ENCODE peak calls at places on chromosomes 1 and 21, in seven cellular contexts. S is fibroblast of mammary gland; T is EH; Y is stimulated activated CD8-positive, alpha-beta memory T cell treated with anti-CD3 and anti-CD28 coated beads, Interleukin-15, amount 100 ng/mL, for 1 hour; Z is NCI-H1092; A is T-helper 17 cell; U is OCI-M1. P is an unnamed sample.

GRCh38 chr1:113929750-113930498 is 800 bp downstream of the HIPK1 start:
- DNase-seq in U (peak; percentile 74), S (no peak), Y (peak; percentile 27), T (peak; percentile 47), Z (no peak), A (peak; percentile 72), P (no peak)

GRCh38 chr1:47664356-47664755 is 226.5 kb downstream of the FOXD2 start:
- DNase-seq in T (no peak), U (no peak), S (no peak), Z (no peak), A (no peak), Y (no peak), P (no peak)

GRCh38 chr1:18691648-18692047 is 61.0 kb downstream of the PAX7 start:
- DNase-seq in Y (no peak), S (no peak), Z (no peak), U (no peak), T (no peak), A (no peak), P (no peak)

GRCh38 chr1:20429296-20429695 is 56.7 kb downstream of the CAMK2N1 start:
- DNase-seq in Y (no peak), Z (no peak), T (peak; percentile 52), A (no peak), U (no peak), S (peak; percentile 43), P (no peak)

GRCh38 chr1:155071701-155072100 is 6.9 kb upstream of the EFNA3 start:
- DNase-seq in Y (no peak), A (no peak), Z (peak; percentile 23), T (no peak), S (no peak), U (no peak), P (peak; percentile 61)

GRCh38 chr21:33308586-33309490 is 15.9 kb upstream of the IFNAR1 start:
- DNase-seq in Z (peak; percentile 51), S (peak; percentile 65), T (peak; percentile 54), Y (no peak), A (no peak), U (peak; percentile 70), P (no peak)

GRCh38 chr21:42039470-42039901 is 29.3 kb upstream of the ZBTB21 start:
- DNase-seq in Z (no peak), A (no peak), T (peak; percentile 62), U (no peak), Y (no peak), S (peak; percentile 90), P (no peak)

GRCh38 chr1:119783354-119784126 is 14.8 kb upstream of the HMGCS2 start:
- DNase-seq in T (peak; percentile 7), U (peak; percentile 95), A (no peak), Z (no peak), S (peak; percentile 60), Y (no peak), P (no peak)

GRCh38 chr1:10286244-10286643 is 75.9 kb downstream of the KIF1B start:
- DNase-seq in U (no peak), T (peak; percentile 39), Y (no peak), Z (no peak), A (no peak), S (no peak), P (no peak)

GRCh38 chr1:89692601-89693503 is 59.9 kb downstream of the LRRC8C start:
- DNase-seq in U (peak; percentile 90), S (no peak), T (peak; percentile 18), A (no peak), Y (no peak), Z (no peak), P (no peak)

GRCh38 chr1:4425892-4426291 is 228.5 kb upstream of the AJAP1 start:
- DNase-seq in Z (no peak), S (no peak), A (no peak), T (no peak), Y (no peak), U (no peak), P (peak; percentile 32)

GRCh38 chr21:29696947-29697346 is 242.8 kb downstream of the GRIK1 start:
- DNase-seq in Z (no peak), T (peak; percentile 1), S (no peak), Y (no peak), U (no peak), A (no peak), P (no peak)

GRCh38 chr21:45533731-45534571 is 8.3 kb downstream of the SLC19A1 start:
- DNase-seq in Y (no peak), Z (no peak), S (no peak), U (no peak), A (no peak), T (no peak), P (no peak)

GRCh38 chr1:155507960-155508359 is 54.6 kb downstream of the ASH1L start:
- DNase-seq in A (no peak), T (no peak), S (no peak), Z (no peak), U (peak; percentile 18), Y (no peak), P (no peak)

GRCh38 chr1:171606402-171606941 is 15.6 kb upstream of the MYOCOS start:
- DNase-seq in Y (no peak), A (no peak), T (no peak), U (no peak), Z (no peak), S (no peak), P (no peak)

GRCh38 chr1:16621300-16621658 is 7.9 kb upstream of the NBPF1 start:
- DNase-seq in S (no peak), A (no peak), T (no peak), Y (no peak), Z (no peak), U (no peak), P (no peak)

GRCh38 chr1:204549313-204549712 is 33.1 kb downstream of the MDM4 start:
- DNase-seq in A (no peak), T (no peak), S (no peak), U (no peak), Z (no peak), Y (no peak), P (no peak)

GRCh38 chr1:240004086-240004749 is 87.5 kb upstream of the FMN2 start:
- DNase-seq in Z (no peak), A (no peak), T (peak; percentile 48), Y (no peak), U (peak; percentile 62), S (peak; percentile 39), P (peak; percentile 58)

GRCh38 chr1:37186246-37186756 is 152.0 kb upstream of the GRIK3 start:
- DNase-seq in S (no peak), Z (no peak), Y (no peak), T (no peak), A (no peak), U (no peak), P (no peak)

GRCh38 chr1:192476802-192477298 is 98.7 kb upstream of the RGS1 start:
- DNase-seq in T (peak; percentile 24), U (peak; percentile 74), Y (no peak), S (peak; percentile 93), A (no peak), Z (no peak), P (no peak)

GRCh38 chr1:35437200-35437599 is 120.0 kb downstream of the KIAA0319L start:
- DNase-seq in S (no peak), Z (no peak), A (no peak), T (no peak), U (no peak), Y (no peak), P (no peak)

GRCh38 chr1:210024996-210025395 is 87.0 kb downstream of the SYT14 start:
- DNase-seq in Z (no peak), Y (no peak), S (no peak), A (no peak), T (no peak), U (no peak), P (peak; percentile 50)

GRCh38 chr1:16281765-16282164 is 44.8 kb upstream of the CPLANE2 start:
- DNase-seq in U (no peak), S (no peak), Y (no peak), Z (no peak), T (no peak), A (no peak), P (no peak)